ENCODE peak calls at places on chromosomes 11 and 22, in seven cellular contexts. One of them, this sample, is unnamed.

GRCh38 chr11:20274031-20274430 is 89.5 kb upstream of the HTATIP2 start:
- DNase-seq in DMS 273 treated with DMSO at 0.1 percent for 48 hours: no peak
- DNase-seq in KG1: no peak
- DNase-seq in NCI-H2081 treated with DMSO at 0.1 percent for 48 hours: no peak
- DNase-seq in upper lobe of right lung: no peak
- DNase-seq in fibroblast of lung: no peak
- DNase-seq in HAP-1: no peak
- DNase-seq in this sample: no peak

GRCh38 chr11:134482128-134482527 is 70.1 kb upstream of the B3GAT1 start:
- DNase-seq in upper lobe of right lung: peak
- DNase-seq in HAP-1: no peak
- DNase-seq in fibroblast of lung: no peak
- DNase-seq in KG1: no peak
- DNase-seq in NCI-H2081 treated with DMSO at 0.1 percent for 48 hours: no peak
- DNase-seq in DMS 273 treated with DMSO at 0.1 percent for 48 hours: no peak
- DNase-seq in this sample: no peak

GRCh38 chr22:24107668-24108067 is 73.6 kb upstream of the SUSD2 start:
- DNase-seq in NCI-H2081 treated with DMSO at 0.1 percent for 48 hours: no peak
- DNase-seq in fibroblast of lung: peak
- DNase-seq in KG1: no peak
- DNase-seq in upper lobe of right lung: no peak
- DNase-seq in HAP-1: no peak
- DNase-seq in DMS 273 treated with DMSO at 0.1 percent for 48 hours: no peak
- DNase-seq in this sample: peak

GRCh38 chr11:68658661-68659060 is 25.7 kb upstream of the GAL start:
- DNase-seq in KG1: no peak
- DNase-seq in HAP-1: no peak
- DNase-seq in fibroblast of lung: peak
- DNase-seq in NCI-H2081 treated with DMSO at 0.1 percent for 48 hours: no peak
- DNase-seq in DMS 273 treated with DMSO at 0.1 percent for 48 hours: no peak
- DNase-seq in upper lobe of right lung: no peak
- DNase-seq in this sample: no peak

GRCh38 chr11:119305556-119306372 is 11.2 kb downstream of the MCAM start:
- DNase-seq in DMS 273 treated with DMSO at 0.1 percent for 48 hours: no peak
- DNase-seq in fibroblast of lung: no peak
- DNase-seq in NCI-H2081 treated with DMSO at 0.1 percent for 48 hours: no peak
- DNase-seq in upper lobe of right lung: no peak
- DNase-seq in KG1: no peak
- DNase-seq in HAP-1: no peak
- DNase-seq in this sample: no peak

GRCh38 chr22:46143491-46144147 is 6.7 kb upstream of the PPARA start:
- DNase-seq in KG1: no peak
- DNase-seq in upper lobe of right lung: no peak
- DNase-seq in DMS 273 treated with DMSO at 0.1 percent for 48 hours: no peak
- DNase-seq in fibroblast of lung: no peak
- DNase-seq in HAP-1: no peak
- DNase-seq in NCI-H2081 treated with DMSO at 0.1 percent for 48 hours: no peak
- DNase-seq in this sample: no peak

GRCh38 chr11:125625594-125626380 is 824 bp downstream of the CHEK1 start:
- DNase-seq in fibroblast of lung: peak
- DNase-seq in DMS 273 treated with DMSO at 0.1 percent for 48 hours: peak
- DNase-seq in upper lobe of right lung: peak
- DNase-seq in HAP-1: peak
- DNase-seq in KG1: peak
- DNase-seq in NCI-H2081 treated with DMSO at 0.1 percent for 48 hours: peak
- DNase-seq in this sample: peak

GRCh38 chr11:66768818-66769217 is 39.8 kb upstream of the SPTBN2 start:
- DNase-seq in fibroblast of lung: no peak
- DNase-seq in upper lobe of right lung: no peak
- DNase-seq in NCI-H2081 treated with DMSO at 0.1 percent for 48 hours: no peak
- DNase-seq in KG1: no peak
- DNase-seq in HAP-1: no peak
- DNase-seq in DMS 273 treated with DMSO at 0.1 percent for 48 hours: no peak
- DNase-seq in this sample: no peak

GRCh38 chr11:11512090-11512489 is 109.7 kb downstream of the GALNT18 start:
- DNase-seq in upper lobe of right lung: no peak
- DNase-seq in HAP-1: no peak
- DNase-seq in NCI-H2081 treated with DMSO at 0.1 percent for 48 hours: no peak
- DNase-seq in DMS 273 treated with DMSO at 0.1 percent for 48 hours: no peak
- DNase-seq in fibroblast of lung: no peak
- DNase-seq in KG1: no peak
- DNase-seq in this sample: no peak

GRCh38 chr22:45224331-45224730 is 16.4 kb downstream of the KIAA0930 start:
- DNase-seq in NCI-H2081 treated with DMSO at 0.1 percent for 48 hours: no peak
- DNase-seq in DMS 273 treated with DMSO at 0.1 percent for 48 hours: no peak
- DNase-seq in fibroblast of lung: no peak
- DNase-seq in HAP-1: no peak
- DNase-seq in upper lobe of right lung: no peak
- DNase-seq in KG1: no peak
- DNase-seq in this sample: no peak

GRCh38 chr11:107157146-107157808 is 139.0 kb upstream of the GUCY1A2 start:
- DNase-seq in fibroblast of lung: peak
- DNase-seq in DMS 273 treated with DMSO at 0.1 percent for 48 hours: no peak
- DNase-seq in KG1: no peak
- DNase-seq in upper lobe of right lung: no peak
- DNase-seq in HAP-1: no peak
- DNase-seq in NCI-H2081 treated with DMSO at 0.1 percent for 48 hours: no peak
- DNase-seq in this sample: no peak

GRCh38 chr22:35605787-35606492 is 11.2 kb downstream of the MB start:
- DNase-seq in HAP-1: no peak
- DNase-seq in KG1: no peak
- DNase-seq in fibroblast of lung: no peak
- DNase-seq in DMS 273 treated with DMSO at 0.1 percent for 48 hours: no peak
- DNase-seq in upper lobe of right lung: no peak
- DNase-seq in NCI-H2081 treated with DMSO at 0.1 percent for 48 hours: no peak
- DNase-seq in this sample: no peak

GRCh38 chr11:66912963-66913362 is 45.2 kb downstream of the PC start:
- DNase-seq in DMS 273 treated with DMSO at 0.1 percent for 48 hours: no peak
- DNase-seq in fibroblast of lung: no peak
- DNase-seq in KG1: no peak
- DNase-seq in NCI-H2081 treated with DMSO at 0.1 percent for 48 hours: no peak
- DNase-seq in HAP-1: peak
- DNase-seq in upper lobe of right lung: no peak
- DNase-seq in this sample: no peak

GRCh38 chr11:47408598-47409439 is 429 bp downstream of the SLC39A13 start:
- DNase-seq in fibroblast of lung: peak
- DNase-seq in HAP-1: peak
- DNase-seq in DMS 273 treated with DMSO at 0.1 percent for 48 hours: no peak
- DNase-seq in KG1: no peak
- DNase-seq in upper lobe of right lung: peak
- DNase-seq in NCI-H2081 treated with DMSO at 0.1 percent for 48 hours: no peak
- DNase-seq in this sample: no peak

GRCh38 chr11:6614446-6614845 is 2.4 kb upstream of the TAF10 start:
- DNase-seq in upper lobe of right lung: no peak
- DNase-seq in DMS 273 treated with DMSO at 0.1 percent for 48 hours: no peak
- DNase-seq in HAP-1: no peak
- DNase-seq in fibroblast of lung: no peak
- DNase-seq in NCI-H2081 treated with DMSO at 0.1 percent for 48 hours: no peak
- DNase-seq in KG1: no peak
- DNase-seq in this sample: no peak

GRCh38 chr22:19735665-19736510 is 12.5 kb downstream of the GP1BB start:
- DNase-seq in NCI-H2081 treated with DMSO at 0.1 percent for 48 hours: no peak
- DNase-seq in KG1: no peak
- DNase-seq in upper lobe of right lung: no peak
- DNase-seq in HAP-1: no peak
- DNase-seq in DMS 273 treated with DMSO at 0.1 percent for 48 hours: no peak
- DNase-seq in fibroblast of lung: no peak
- DNase-seq in this sample: no peak

This sample was measured in NCI-H446.